ENCODE peak calls at places on chromosome 15, in six cellular contexts. N, D, I, Y, L and C are unnamed samples.

GRCh38 chr15:79953951-79954444 is 17.0 kb downstream of the BCL2A1 start:
- DNase-seq in Y (no peak), L (peak), N (peak), I (no peak), D (no peak), C (no peak)

GRCh38 chr15:89362203-89363101 is 27.8 kb upstream of the POLG start:
- DNase-seq in Y (no peak), N (no peak), L (no peak), D (no peak), I (no peak), C (no peak)

GRCh38 chr15:29101491-29101890 is 168.1 kb downstream of the NSMCE3 start:
- DNase-seq in N (no peak), I (no peak), Y (no peak), D (no peak), L (no peak), C (no peak)

GRCh38 chr15:31440754-31441298 is 114.2 kb downstream of the KLF13 start:
- DNase-seq in L (peak), N (no peak), Y (no peak), I (no peak), D (peak), C (peak)

GRCh38 chr15:39253552-39253951 is 327.3 kb upstream of the THBS1 start:
- DNase-seq in N (no peak), Y (no peak), D (no peak), L (no peak), I (no peak), C (no peak)

GRCh38 chr15:53918180-53919079 is 59.8 kb upstream of the UNC13C start:
- DNase-seq in N (no peak), L (no peak), Y (no peak), I (no peak), D (no peak), C (no peak)

GRCh38 chr15:92494791-92495190 is 101.1 kb downstream of the ST8SIA2 start:
- DNase-seq in Y (no peak), D (no peak), I (no peak), N (no peak), L (no peak), C (no peak)

GRCh38 chr15:22237891-22238275 is 157.6 kb downstream of the OR4M2 start:
- DNase-seq in N (no peak), I (no peak), L (no peak), D (no peak), Y (no peak), C (no peak)

GRCh38 chr15:65329298-65329990 is 25.0 kb downstream of the RNU5B-1 start:
- DNase-seq in D (no peak), I (no peak), N (no peak), L (no peak), Y (no peak), C (no peak)

DNA sequence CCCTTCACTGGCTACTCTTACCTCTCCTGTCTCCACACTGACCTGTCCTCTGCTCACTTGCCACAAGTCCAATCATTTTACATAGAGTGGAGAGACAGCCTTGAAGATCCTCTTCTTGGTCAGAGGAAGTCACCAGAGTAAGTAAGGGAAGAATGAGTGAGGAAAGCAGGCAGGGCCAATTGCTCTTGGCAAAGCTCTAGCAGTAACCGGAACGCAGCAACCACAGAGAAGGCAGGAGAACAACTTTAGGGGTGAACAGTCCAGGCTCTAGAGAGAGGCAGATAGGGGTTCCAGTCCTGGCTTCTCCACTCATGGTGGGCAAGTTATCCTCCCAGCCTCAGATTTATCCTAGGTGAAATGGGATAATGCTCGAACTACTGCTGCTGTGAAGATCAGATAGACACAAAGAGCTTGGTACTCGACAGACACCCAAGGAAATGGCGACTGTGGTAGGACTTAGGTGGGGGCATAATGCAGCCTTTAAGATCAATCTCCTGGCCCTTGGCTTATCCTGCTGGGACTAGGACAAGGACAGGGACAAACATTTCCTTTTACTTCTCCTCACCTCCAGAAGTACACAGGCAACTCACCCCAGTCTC is 1.2 kb upstream of the ADAMTSL3 start:
- DNase-seq in N (no peak), I (no peak), L (no peak), Y (no peak), D (no peak), C (no peak)
- H3K4me3 ChIP-seq in N (no peak), I (no peak), L (no peak), Y (no peak), D (no peak), C (no peak)

DNA sequence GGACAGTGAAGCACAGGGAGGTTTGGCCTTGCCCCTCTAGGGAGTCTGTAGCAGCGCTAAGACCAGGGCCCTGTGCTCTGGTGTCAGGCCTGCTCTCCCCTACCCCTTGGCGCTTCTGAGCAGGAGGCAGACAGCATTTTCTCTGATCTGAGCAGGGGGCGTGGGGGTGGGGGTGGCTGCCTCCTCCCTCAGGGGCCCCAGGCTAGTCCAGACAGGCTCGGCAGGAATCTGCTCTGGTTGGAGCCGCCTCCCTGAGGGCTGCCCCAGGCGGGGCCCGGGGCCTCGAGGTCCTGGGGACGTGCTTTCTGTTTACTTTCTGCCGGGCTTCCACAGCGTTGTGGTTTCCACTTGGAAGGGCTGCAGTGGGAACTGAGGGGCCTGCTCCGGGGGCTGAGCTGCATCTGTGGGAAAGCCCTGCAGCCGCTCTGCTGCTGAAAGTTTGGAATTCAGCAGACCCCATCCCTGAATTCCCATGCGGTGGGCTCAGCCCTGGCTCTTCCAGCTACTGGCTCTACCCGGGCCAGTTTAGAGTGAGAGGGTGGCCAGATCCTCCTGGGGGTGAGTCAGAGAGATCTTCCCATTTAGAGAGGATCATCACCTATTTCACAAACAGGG is 105.4 kb downstream of the LINGO1 start:
- DNase-seq in I (no peak), D (no peak), Y (no peak), N (no peak), L (peak), C (peak)
- TF ChIP-seq POLR2A in I (no peak), D (no peak), Y (no peak), N (no peak), L (no peak), C (no peak)

DNA sequence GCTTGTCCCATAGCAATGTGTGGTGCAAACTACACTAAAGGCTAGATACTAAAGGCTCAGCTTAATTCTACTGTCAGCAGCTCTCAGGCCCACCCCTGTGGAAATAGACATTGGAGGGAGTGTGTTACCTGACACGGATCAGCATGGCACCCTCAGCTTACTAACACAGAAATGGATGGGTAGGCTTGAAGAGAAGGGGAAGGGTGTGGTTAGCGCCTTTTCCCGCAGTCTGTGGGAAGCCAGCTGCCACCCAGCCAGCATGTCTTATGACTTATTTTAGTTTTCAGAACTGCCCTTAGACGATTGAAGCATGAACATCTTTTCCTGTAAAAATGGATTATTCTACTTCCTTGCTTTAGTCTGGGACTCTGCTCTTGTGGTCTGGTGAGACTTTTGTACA is 25.8 kb upstream of the ADPGK start:
- DNase-seq in D (no peak), N (no peak), L (no peak), I (no peak), Y (no peak), C (no peak)
- H3K4me3 ChIP-seq in D (no peak), N (no peak), L (no peak), I (no peak), Y (no peak), C (no peak)

GRCh38 chr15:70098170-70098460 is 398 bp upstream of the TLE3 start:
- DNase-seq in N (no peak), I (no peak), L (no peak), Y (no peak), D (no peak), C (no peak)
- TF ChIP-seq POLR2A in N (no peak), I (no peak), L (no peak), Y (no peak), D (no peak), C (no peak)

GRCh38 chr15:42992626-42993025 is 72.0 kb upstream of the TTBK2 start:
- DNase-seq in I (no peak), D (no peak), L (no peak), Y (no peak), N (no peak), C (no peak)
- H3K4me3 ChIP-seq in I (no peak), D (no peak), L (no peak), Y (no peak), N (no peak), C (no peak)

GRCh38 chr15:52031542-52031941 is 12.5 kb downstream of the MAPK6 start:
- DNase-seq in I (no peak), L (no peak), N (peak), D (no peak), Y (no peak), C (no peak)
- TF ChIP-seq POLR2A in I (no peak), L (no peak), N (no peak), D (no peak), Y (no peak), C (no peak)

GRCh38 chr15:34043391-34043790 is 4.4 kb upstream of the AVEN start:
- DNase-seq in I (no peak), D (no peak), L (no peak), Y (no peak), N (peak), C (no peak)

GRCh38 chr15:34039506-34040123 is 611 bp upstream of the AVEN start:
- DNase-seq in D (no peak), L (peak), I (no peak), N (peak), Y (no peak), C (no peak)

GRCh38 chr15:34038023-34038403 is 991 bp downstream of the AVEN start:
- DNase-seq in D (no peak), I (no peak), Y (no peak), N (no peak), L (no peak), C (no peak)

GRCh38 chr15:34039180-34039486 is at the start of gene AVEN:
- DNase-seq in L (no peak), N (no peak), I (no peak), Y (no peak), D (no peak), C (no peak)

DNA sequence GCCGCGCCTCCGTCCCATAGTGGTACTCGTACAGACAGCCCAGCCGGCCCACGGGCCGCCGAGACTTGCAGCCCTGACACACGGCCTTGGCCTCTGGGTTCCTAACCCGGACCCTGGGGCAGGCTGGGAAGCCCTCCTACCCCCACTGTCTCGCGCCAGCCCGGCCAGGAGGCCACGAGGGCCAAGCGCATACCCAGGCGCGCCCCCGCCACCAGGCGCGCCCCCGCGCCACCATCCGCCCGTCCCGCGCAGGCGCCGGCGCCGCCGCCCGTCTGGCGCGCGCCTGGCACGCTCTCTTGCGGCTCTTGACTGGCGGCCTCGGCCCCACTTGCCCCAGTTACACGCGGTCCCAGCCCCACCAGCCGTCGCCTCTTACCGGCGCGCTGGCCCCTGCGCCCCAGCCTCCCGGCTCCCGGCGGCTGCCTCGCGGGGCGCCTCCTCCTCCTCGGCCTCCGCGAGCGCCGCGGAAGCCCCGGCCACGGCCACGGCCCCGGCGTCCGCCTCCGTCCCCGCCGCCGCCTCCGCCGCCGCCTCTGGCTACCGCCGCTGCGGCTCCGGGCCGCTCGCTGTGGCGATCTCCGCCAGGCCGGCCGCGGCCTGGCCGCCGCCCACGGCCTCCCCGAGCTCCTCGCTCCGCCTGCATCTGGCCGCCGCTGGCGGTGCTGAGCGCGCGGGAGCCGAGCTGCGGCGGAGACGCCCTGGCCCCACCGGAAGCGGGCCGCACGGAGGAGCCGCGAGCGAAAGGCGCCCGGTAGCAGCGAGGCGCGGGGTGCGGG is 412 bp downstream of the AVEN start:
- DNase-seq in I (peak), L (peak), D (peak), N (peak), Y (peak), C (peak)
- H3K4me3 ChIP-seq in I (peak), L (peak), D (peak), N (peak), Y (peak), C (peak)

GRCh38 chr15:41622901-41623300 is 37.3 kb upstream of the MGA start:
- DNase-seq in I (no peak), Y (no peak), D (no peak), N (no peak), L (no peak), C (no peak)

GRCh38 chr15:41627204-41627603 is 33.0 kb upstream of the MGA start:
- DNase-seq in D (no peak), N (no peak), Y (no peak), I (no peak), L (no peak), C (no peak)

GRCh38 chr15:41620536-41621199 is 39.5 kb upstream of the MGA start:
- DNase-seq in Y (no peak), I (no peak), N (peak), L (no peak), D (no peak), C (no peak)

DNA sequence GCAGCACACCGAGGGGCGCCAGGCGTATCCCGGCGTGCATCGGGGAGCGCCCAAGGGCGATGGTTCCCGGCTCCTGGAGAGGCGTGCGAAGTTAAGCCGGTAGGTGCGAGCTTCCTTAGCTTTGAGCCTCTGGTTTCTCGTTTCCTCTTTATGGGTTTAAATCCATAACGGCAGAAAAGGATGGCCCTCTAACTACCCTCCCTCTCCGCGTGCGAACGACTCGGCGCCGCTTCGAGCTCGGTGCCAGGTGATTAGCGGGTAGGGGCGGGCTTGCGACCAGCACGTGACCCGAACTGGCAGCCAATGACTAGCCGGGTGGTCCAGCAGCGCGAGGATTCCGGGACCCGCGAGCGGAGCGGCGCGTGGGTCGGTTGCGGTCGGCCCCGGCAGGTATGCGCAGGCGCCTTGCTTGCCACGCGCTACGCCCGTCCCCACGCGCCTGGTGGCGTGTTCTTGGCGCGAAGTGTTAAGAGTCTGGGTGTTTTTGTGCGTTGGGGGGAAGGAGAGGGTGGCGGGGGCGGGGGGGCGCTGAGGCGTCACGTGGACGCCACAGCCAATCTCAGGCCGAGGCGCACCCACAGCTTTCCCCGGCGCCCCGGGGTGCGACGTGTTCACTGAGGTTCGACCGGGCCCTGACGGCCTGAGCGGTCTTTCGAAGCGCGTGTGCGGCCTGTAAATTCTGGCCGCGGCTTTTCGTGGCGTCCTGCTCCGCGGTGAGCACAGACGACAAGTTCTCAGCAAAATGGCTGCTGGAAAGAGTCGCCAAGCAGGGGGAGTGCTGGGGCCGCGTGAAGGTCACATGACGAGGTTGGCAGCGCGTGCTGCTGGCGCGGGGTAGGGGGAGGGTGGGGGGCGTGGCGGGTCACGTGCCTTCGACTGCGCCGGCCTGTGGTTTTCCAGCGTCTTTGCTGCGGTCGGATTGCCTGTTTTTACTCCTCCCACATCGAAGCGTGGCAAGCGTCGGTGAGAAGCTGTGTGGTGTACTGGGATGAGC is 38.7 kb upstream of the MGA start:
- DNase-seq in L (peak), I (no peak), D (peak), N (peak), Y (peak), C (peak)
- TF ChIP-seq POLR2A in L (no peak), I (no peak), D (no peak), N (no peak), Y (peak), C (no peak)

GRCh38 chr15:23397779-23398178 is 43.2 kb downstream of the GOLGA8S start:
- DNase-seq in Y (no peak), D (no peak), N (no peak), I (no peak), L (no peak), C (no peak)
- H3K4me3 ChIP-seq in Y (no peak), D (no peak), N (no peak), I (no peak), L (no peak), C (no peak)

GRCh38 chr15:66369773-66370651 is 13.5 kb upstream of the TIPIN start:
- DNase-seq in N (peak), D (no peak), Y (peak), I (peak), L (peak), C (no peak)
- TF ChIP-seq POLR2A in N (no peak), D (no peak), Y (no peak), I (no peak), L (no peak), C (no peak)